ENCODE peak calls at places on chromosomes 6 and 20, in four cellular contexts. V, A, E and F are unnamed samples.

GRCh38 chr6:162409986-162410715 is 317.4 kb downstream of the PRKN start:
- DNase-seq in V (no peak), E (peak; percentile 87), A (no peak), F (no peak)

GRCh38 chr20:8474027-8474668 is 342.1 kb downstream of the PLCB1 start:
- DNase-seq in A (no peak), V (no peak), E (no peak), F (no peak)

GRCh38 chr20:6140947-6141346 is 18.1 kb upstream of the FERMT1 start:
- DNase-seq in A (no peak), V (no peak), E (peak; percentile 14), F (no peak)

GRCh38 chr6:124927806-124928205 is 34.4 kb upstream of the RNF217 start:
- DNase-seq in V (no peak), A (peak; percentile 73), E (no peak), F (no peak)

GRCh38 chr6:145963216-145964068 is 716 bp downstream of the SHPRH start:
- DNase-seq in V (peak; percentile 54), E (peak; percentile 78), A (peak; percentile 55), F (peak; percentile 82)

GRCh38 chr20:47175501-47175900 is 181.0 kb downstream of the ZMYND8 start:
- DNase-seq in E (peak; percentile 22), A (no peak), V (no peak), F (no peak)

GRCh38 chr6:71226151-71226550 is 62.5 kb upstream of the OGFRL1 start:
- DNase-seq in A (no peak), V (no peak), E (no peak), F (no peak)

GRCh38 chr6:19210849-19211590 is 626.1 kb upstream of the ID4 start:
- DNase-seq in A (no peak), E (peak; percentile 67), V (no peak), F (no peak)

GRCh38 chr6:90319044-90319443 is 22.4 kb upstream of the BACH2 start:
- DNase-seq in A (peak; percentile 45), E (no peak), V (no peak), F (no peak)

DNA sequence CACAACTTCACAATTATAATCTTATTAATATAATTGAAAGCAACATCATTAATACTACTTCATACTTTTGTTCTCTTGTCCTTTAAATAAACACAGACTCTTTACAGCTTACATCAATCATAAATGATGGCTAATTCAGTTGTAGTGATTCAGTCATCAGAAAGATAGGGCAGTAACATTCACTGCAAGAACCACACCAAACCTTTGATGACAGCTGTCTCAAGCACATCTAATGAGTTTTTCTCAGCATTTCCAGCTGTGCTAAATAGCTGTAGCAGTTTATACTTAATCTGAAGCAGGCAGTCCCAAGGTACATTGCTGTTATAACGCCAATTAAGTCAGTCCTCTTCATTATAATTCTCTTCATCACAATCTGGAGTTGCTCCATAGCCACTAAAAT is 45.7 kb downstream of the PREP start:
- DNase-seq in A (no peak), E (no peak), V (no peak), F (no peak)
- H3K9ac ChIP-seq in A (no peak overlapping the region), E (no peak overlapping the region), V (no peak overlapping the region), F (no peak overlapping the region)

GRCh38 chr6:39821739-39822532 is 29.8 kb downstream of the DAAM2 start:
- DNase-seq in V (no peak), E (no peak), A (no peak), F (no peak)
- H3K4me1 ChIP-seq in V (no peaks in the 10 kb centered on the region), E (peaks cover 6% of the 10 kb centered on the region), A (peaks cover 16% of the 10 kb centered on the region), F (peaks cover 54% of the 10 kb centered on the region)

DNA sequence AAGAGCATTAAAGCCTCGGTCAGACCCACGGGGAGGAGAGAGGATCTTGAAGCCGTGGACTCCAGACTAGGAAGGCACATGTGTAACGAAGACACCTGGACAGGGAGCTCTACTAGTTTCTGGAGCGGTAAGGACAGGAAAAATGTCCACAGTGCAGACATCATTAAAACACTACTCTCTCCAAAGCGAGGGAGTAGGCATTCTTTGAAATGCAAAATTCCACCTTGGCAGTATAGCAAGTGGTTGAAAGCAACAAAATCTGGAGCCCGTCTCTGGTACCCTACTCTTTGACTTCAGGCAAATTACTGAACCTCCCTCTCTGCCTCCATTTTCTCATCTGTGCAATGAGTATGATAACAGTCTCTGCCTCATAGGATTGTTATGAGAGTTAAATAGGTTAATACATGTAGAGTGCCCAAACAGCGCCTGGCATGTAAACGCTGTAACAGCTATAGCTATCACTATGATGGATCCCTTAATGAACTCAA is 408 bp upstream of the CRIP3 start:
- DNase-seq in V (no peak), E (no peak), A (no peak), F (no peak)
- H3K4me3 ChIP-seq in V (peak overlapping the region; percentile 19), E (peak overlapping the region; percentile 44), A (peak overlapping the region; percentile 37), F (peak overlapping the region; percentile 57)

GRCh38 chr20:32355417-32355841 is 2.7 kb upstream of the ASXL1 start:
- DNase-seq in E (no peak), V (no peak), A (no peak), F (no peak)
- H3K9ac ChIP-seq in E (no peak overlapping the region), V (no peak overlapping the region), A (no peak overlapping the region), F (peak overlapping the region; percentile 50)